ENCODE peak calls at places on chromosomes 2 and 18, in ten cellular contexts. R is fibroblast of pulmonary artery; T is GM19239; H is activated CD8-positive, alpha-beta memory T cell treated with anti-CD3 and anti-CD28 coated beads for 1 hour; Z is stimulated activated CD8-positive, alpha-beta memory T cell treated with anti-CD3 and anti-CD28 coated beads, Interleukin-15, amount 100 ng/mL, for 1 hour; D is fibroblast of lung; G is stimulated activated CD4-positive, alpha-beta T cell treated with anti-CD3 and anti-CD28 coated beads, Interleukin-1b, Interleukin-23, amount 100 ng/mL, for 1 hour; C is activated T-cell treated with anti-CD3 and anti-CD28 coated beads for 1 hour; F is retina; V is T-helper 2 cell. M is an unnamed sample.
A peak's percentile ranks its signal among the peaks of the same experiment; 100 is the strongest.

GRCh38 chr2:18402-19271 is 27.7 kb downstream of the FAM110C start:
- DNase-seq in R (no peak), T (no peak), H (no peak), Z (no peak), D (no peak), G (no peak), C (no peak), F (peak; percentile 13), V (no peak), M (no peak)

GRCh38 chr2:120741514-120742448 is 6.1 kb downstream of the GLI2 start:
- DNase-seq in R (no peak), T (no peak), H (no peak), Z (no peak), D (no peak), G (no peak), C (no peak), F (peak; percentile 88), V (no peak), M (no peak)

GRCh38 chr2:6692061-6692460 is 173.6 kb downstream of the CMPK2 start:
- DNase-seq in R (no peak), T (no peak), H (no peak), Z (no peak), D (peak; percentile 13), G (no peak), C (no peak), F (no peak), V (no peak), M (no peak)

GRCh38 chr18:79897940-79898625 is 53.4 kb downstream of the SLC66A2 start:
- DNase-seq in R (no peak), T (no peak), H (no peak), Z (no peak), D (no peak), G (no peak), C (no peak), F (no peak), V (no peak), M (no peak)

GRCh38 chr2:237692601-237693079 is 65.3 kb downstream of the LRRFIP1 start:
- DNase-seq in R (no peak), T (no peak), H (no peak), Z (no peak), D (peak; percentile 33), G (no peak), C (no peak), F (peak; percentile 75), V (no peak), M (no peak)

GRCh38 chr2:173979721-173980351 is 14.7 kb upstream of the SP3 start:
- DNase-seq in R (peak; percentile 74), T (no peak), H (no peak), Z (no peak), D (peak; percentile 21), G (no peak), C (no peak), F (no peak), V (no peak), M (no peak)

GRCh38 chr2:10385501-10385900 is 62.6 kb downstream of the ODC1 start:
- DNase-seq in R (no peak), T (no peak), H (no peak), Z (no peak), D (peak; percentile 54), G (no peak), C (no peak), F (peak; percentile 81), V (no peak), M (no peak)

GRCh38 chr2:208466133-208466919 is 59.7 kb downstream of the PTH2R start:
- DNase-seq in R (peak; percentile 31), T (peak; percentile 6), H (no peak), Z (no peak), D (peak; percentile 1), G (no peak), C (no peak), F (peak; percentile 60), V (no peak), M (peak; percentile 3)

GRCh38 chr2:117272975-117273671 is 541.4 kb upstream of the DDX18 start:
- DNase-seq in R (no peak), T (no peak), H (no peak), Z (no peak), D (no peak), G (no peak), C (no peak), F (no peak), V (no peak), M (no peak)

M was measured in H54.